ENCODE peak calls at places on chromosomes 16 and 17, in five cellular contexts. Q is foreskin fibroblast, W is skeletal muscle cell, X is mesothelial cell of epicardium, A is C1 segment of cervical spinal cord. S is an unnamed sample.
A peak's percentile ranks its signal among the peaks of the same experiment; 100 is the strongest.

GRCh38 chr16:89069920-89070319 is 23.7 kb upstream of the ACSF3 start:
- DNase-seq in Q (no peak), W (no peak), X (no peak), A (no peak), S (no peak)

GRCh38 chr16:27216297-27216885 is 13.1 kb downstream of the KDM8 start:
- DNase-seq in Q (no peak), W (no peak), X (no peak), A (no peak), S (no peak)

GRCh38 chr17:65542595-65542994 is 18.9 kb downstream of the AXIN2 start:
- DNase-seq in Q (no peak), W (no peak), X (no peak), A (no peak), S (no peak)

GRCh38 chr17:45425125-45425983 is 7.3 kb downstream of the ARHGAP27 start:
- DNase-seq in Q (peak; percentile 52), W (peak; percentile 31), X (peak; percentile 47), A (no peak), S (no peak)

GRCh38 chr16:89670496-89671431 is 13.1 kb downstream of the SPATA33 start:
- DNase-seq in Q (peak; percentile 20), W (no peak), X (no peak), A (no peak), S (no peak)

GRCh38 chr16:12229759-12230594 is 253.4 kb downstream of the SNX29 start:
- DNase-seq in Q (peak; percentile 62), W (no peak), X (no peak), A (no peak), S (no peak)

GRCh38 chr16:86833136-86833535 is 254.8 kb downstream of the FOXL1 start:
- DNase-seq in Q (no peak), W (no peak), X (no peak), A (no peak), S (no peak)

GRCh38 chr17:14381606-14382005 is 80.7 kb downstream of the HS3ST3B1 start:
- DNase-seq in Q (no peak), W (no peak), X (no peak), A (no peak), S (no peak)

GRCh38 chr17:14482715-14483114 is 181.8 kb downstream of the HS3ST3B1 start:
- DNase-seq in Q (no peak), W (no peak), X (no peak), A (no peak), S (no peak)

GRCh38 chr16:19522369-19523159 is 666 bp upstream of the GDE1 start:
- DNase-seq in Q (no peak), W (no peak), X (no peak), A (no peak), S (no peak)

GRCh38 chr16:11072420-11073153 is 128.2 kb downstream of the CLEC16A start:
- DNase-seq in Q (no peak), W (no peak), X (no peak), A (no peak), S (no peak)

GRCh38 chr17:63446218-63446980 is at the start of gene CYB561:
- DNase-seq in Q (peak; percentile 48), W (no peak), X (peak; percentile 73), A (peak; percentile 44), S (no peak)

GRCh38 chr16:66274335-66275110 is 92.0 kb upstream of the CDH5 start:
- DNase-seq in Q (no peak), W (no peak), X (no peak), A (no peak), S (no peak)

GRCh38 chr16:89452925-89453324 is 37.4 kb downstream of the ANKRD11 start:
- DNase-seq in Q (no peak), W (no peak), X (no peak), A (no peak), S (no peak)

GRCh38 chr17:50719924-50720805 is 762 bp downstream of the LUC7L3 start:
- DNase-seq in Q (no peak), W (no peak), X (no peak), A (no peak), S (peak; percentile 51)

GRCh38 chr17:83190601-83191387 is 111.4 kb downstream of the METRNL start:
- DNase-seq in Q (no peak), W (no peak), X (no peak), A (no peak), S (no peak)

GRCh38 chr17:59131131-59131530 is 23.9 kb downstream of the SKA2 start:
- DNase-seq in Q (no peak), W (no peak), X (no peak), A (no peak), S (no peak)